ENCODE peak calls at places on chromosome 12, in six cellular contexts. X is ovary; K is ascending aorta; O is osteoblast; R is effector memory CD4-positive, alpha-beta T cell; J is cardiac muscle cell. E is an unnamed sample. For H3K4me1, the result is how much of the 10 kb centered on the place peaks cover.

GRCh38 chr12:69442894-69443293 is 27.3 kb upstream of the FRS2 start:
- DNase-seq in X (no peak), O (no peak), R (no peak), K (no peak), J (no peak), E (no peak)

GRCh38 chr12:11158885-11159444 is 12.0 kb upstream of the SMIM10L1 start:
- DNase-seq in X (no peak), K (no peak), O (no peak), R (no peak), J (no peak), E (no peak)

GRCh38 chr12:46387697-46388096 is 15.1 kb upstream of the SLC38A2 start:
- DNase-seq in O (no peak), K (no peak), R (no peak), J (no peak), X (no peak), E (no peak)

GRCh38 chr12:51341259-51342007 is 5.0 kb downstream of the CELA1 start:
- DNase-seq in J (peak), R (peak), X (peak), O (peak), K (no peak), E (peak)

GRCh38 chr12:94596596-94596995 is 53.8 kb downstream of the TMCC3 start:
- DNase-seq in K (no peak), X (no peak), R (no peak), J (no peak), O (no peak), E (no peak)

GRCh38 chr12:9750276-9751203 is 10.2 kb downstream of the CD69 start:
- DNase-seq in X (peak), J (peak), O (peak), R (peak), K (no peak), E (peak)

GRCh38 chr12:47397664-47398281 is 308.1 kb downstream of the RPAP3 start:
- DNase-seq in O (no peak), J (no peak), X (no peak), R (peak), K (no peak), E (peak)

GRCh38 chr12:84247931-84248330 is 664.7 kb downstream of the SLC6A15 start:
- DNase-seq in J (no peak), R (no peak), X (no peak), K (no peak), O (no peak), E (no peak)

GRCh38 chr12:76299536-76300296 is 48.5 kb downstream of the BBS10 start:
- DNase-seq in J (peak), X (no peak), K (no peak), O (peak), R (no peak), E (no peak)

DNA sequence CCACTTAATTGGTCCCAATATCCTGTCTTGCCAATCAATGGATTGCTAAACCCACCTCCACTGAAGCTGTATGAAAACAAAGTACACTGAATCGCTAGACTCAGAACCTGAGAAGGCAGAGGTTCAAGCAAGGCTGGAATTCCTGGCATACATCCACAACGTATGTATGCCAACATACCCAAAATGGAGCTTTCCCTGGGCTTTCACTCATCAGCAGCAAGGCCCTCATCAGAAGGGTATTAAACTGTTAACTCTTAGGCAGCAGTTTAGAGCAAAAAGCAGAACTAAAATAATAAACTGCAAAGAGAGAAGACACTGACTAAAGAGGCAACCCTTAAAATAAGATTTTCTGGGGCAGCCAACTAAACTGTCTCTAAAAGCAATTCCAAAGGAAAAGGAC is 13.6 kb downstream of the MED13L start:
- DNase-seq in K (no peak), R (no peak), X (no peak), J (peak), O (no peak), E (no peak)
- H3K4me1 ChIP-seq in K (under half), R (under half), X (under half), J (under half), O (half or more), E (under half)

GRCh38 chr12:98574110-98574509 is 19.4 kb upstream of the SLC25A3 start:
- DNase-seq in O (no peak), R (no peak), K (no peak), J (peak), X (no peak), E (no peak)
- H3K27ac ChIP-seq in O (no peak), R (no peak), K (no peak), J (peak), X (no peak), E (no peak)

GRCh38 chr12:53219956-53220856 is 11.8 kb downstream of the RARG start:
- DNase-seq in X (peak), O (peak), K (no peak), J (peak), R (peak), E (peak)
- H3K4me1 ChIP-seq in X (under half), O (half or more), K (under half), J (under half), R (half or more), E (under half)

DNA sequence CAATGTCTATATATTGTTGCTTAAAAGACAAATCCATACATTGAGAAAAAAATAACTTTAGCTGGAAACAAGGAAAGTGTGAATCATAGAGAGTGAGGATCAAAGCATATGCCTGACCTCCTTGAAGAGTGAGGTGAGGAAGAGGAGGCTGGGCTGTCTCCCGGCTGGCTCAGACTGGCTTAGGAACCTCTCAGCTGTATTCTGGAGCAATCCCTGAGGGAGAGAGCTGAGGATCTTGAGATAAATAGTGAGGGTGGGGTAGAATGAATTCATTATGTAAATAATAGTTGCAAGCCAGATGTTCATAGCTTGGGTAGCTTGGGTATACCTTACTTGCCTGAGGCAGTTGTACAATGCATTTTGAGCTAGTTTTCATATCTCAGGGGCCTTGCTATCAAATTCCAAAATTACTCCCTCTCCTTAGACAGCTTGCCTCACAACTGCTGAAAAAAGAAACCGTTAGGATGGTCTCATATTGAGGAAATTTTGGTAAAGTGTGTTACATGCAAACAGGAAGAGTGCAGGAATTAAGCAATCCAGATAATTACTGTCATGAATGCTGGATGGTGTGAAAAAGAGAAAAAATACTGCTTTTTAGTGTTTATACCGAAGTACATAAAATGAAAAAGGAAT is 30.5 kb upstream of the SLC15A5 start:
- DNase-seq in R (no peak), O (no peak), J (no peak), K (no peak), X (no peak), E (no peak)
- H3K27ac ChIP-seq in R (no peak), O (no peak), J (no peak), K (no peak), X (no peak), E (no peak)

GRCh38 chr12:63220921-63221320 is 69.9 kb upstream of the AVPR1A start:
- DNase-seq in O (no peak), X (no peak), J (no peak), R (no peak), K (no peak), E (no peak)

GRCh38 chr12:63228853-63229252 is 77.9 kb upstream of the AVPR1A start:
- DNase-seq in O (no peak), R (no peak), K (no peak), J (no peak), X (no peak), E (no peak)

GRCh38 chr12:63226792-63227463 is 75.9 kb upstream of the AVPR1A start:
- DNase-seq in R (no peak), K (no peak), O (peak), J (no peak), X (no peak), E (no peak)

GRCh38 chr12:63222582-63222981 is 71.6 kb upstream of the AVPR1A start:
- DNase-seq in J (no peak), X (no peak), K (no peak), R (no peak), O (no peak), E (no peak)

GRCh38 chr12:63223128-63223527 is 72.1 kb upstream of the AVPR1A start:
- DNase-seq in X (no peak), K (no peak), O (no peak), J (no peak), R (no peak), E (no peak)
- H3K4me1 ChIP-seq in X (under half), K (under half), O (under half), J (under half), R (under half), E (under half)

GRCh38 chr12:31835276-31835882 is 106.6 kb upstream of the AMN1 start:
- DNase-seq in O (no peak), X (no peak), K (no peak), R (no peak), J (no peak), E (no peak)

GRCh38 chr12:31828057-31828456 is 99.2 kb upstream of the AMN1 start:
- DNase-seq in O (no peak), X (no peak), R (no peak), J (no peak), K (no peak), E (no peak)

GRCh38 chr12:31833541-31833840 is 104.7 kb upstream of the AMN1 start:
- DNase-seq in X (no peak), R (no peak), K (no peak), O (no peak), J (no peak), E (no peak)

GRCh38 chr12:31834158-31834557 is 105.3 kb upstream of the AMN1 start:
- DNase-seq in R (no peak), O (no peak), X (no peak), K (no peak), J (no peak), E (no peak)

DNA sequence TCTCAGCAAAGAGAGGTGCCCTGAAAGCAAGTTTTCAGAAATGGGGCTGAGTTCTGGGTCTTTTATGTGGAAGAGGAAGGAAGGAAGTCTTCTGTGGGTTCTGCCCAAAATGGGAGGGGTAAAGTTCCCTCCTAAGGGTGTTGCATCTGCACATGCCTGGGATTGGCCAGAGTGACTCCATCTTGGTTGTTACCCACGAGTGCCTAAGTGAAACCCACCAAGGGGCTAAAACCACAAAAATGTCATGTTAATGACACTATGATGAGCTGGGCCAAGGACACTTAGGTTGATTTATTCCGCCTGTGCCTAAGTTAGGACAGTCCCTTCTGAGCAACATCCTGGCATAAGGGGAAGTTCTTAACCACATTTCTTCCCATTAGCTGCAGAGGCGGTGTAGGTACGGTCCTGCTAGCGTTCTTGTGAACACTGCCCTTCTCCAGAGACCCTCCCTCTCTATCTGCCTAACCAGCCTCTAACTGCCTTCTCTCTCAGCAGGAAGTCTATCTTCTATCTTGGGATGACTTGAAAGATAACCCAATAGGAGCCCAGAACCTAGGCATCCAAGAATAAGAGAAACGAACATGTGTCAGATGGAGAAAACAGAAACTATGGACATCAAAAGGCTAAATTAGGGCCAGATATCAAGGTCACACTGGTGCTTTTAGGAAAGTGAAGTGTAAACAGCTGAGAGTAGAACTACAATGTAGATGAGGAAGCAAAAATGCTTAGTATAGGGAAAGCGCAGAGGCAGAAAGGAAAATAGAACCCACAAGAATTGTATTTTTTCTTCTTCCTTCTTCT is 104.1 kb upstream of the AMN1 start:
- DNase-seq in R (no peak), J (no peak), K (no peak), X (no peak), O (no peak), E (no peak)
- H3K27ac ChIP-seq in R (peak), J (no peak), K (no peak), X (no peak), O (no peak), E (no peak)

GRCh38 chr12:168201-168600 is 45.8 kb downstream of the SLC6A12 start:
- DNase-seq in R (no peak), X (no peak), O (no peak), K (no peak), J (no peak), E (no peak)
- H3K4me1 ChIP-seq in R (under half), X (under half), O (under half), K (under half), J (under half), E (under half)

E was measured in prostate gland.